ENCODE peak calls at places on chromosomes 5 and 9, in four cellular contexts. W is nephron progenitor cell, G is SJSA1, D is amniotic stem cell. A is an unnamed sample.

GRCh38 chr5:56671571-56671970 is 143.8 kb upstream of the MAP3K1 start:
- DNase-seq in D (no peak), G (no peak), W (no peak), A (no peak)

GRCh38 chr5:139974661-139975060 is 68.4 kb downstream of the NRG2 start:
- DNase-seq in D (no peak), W (no peak), G (no peak), A (no peak)

GRCh38 chr9:120689860-120690259 is 24.4 kb downstream of the MEGF9 start:
- DNase-seq in W (no peak), D (no peak), G (no peak), A (no peak)

GRCh38 chr5:3006961-3007551 is 255.6 kb upstream of the IRX2 start:
- DNase-seq in G (peak), W (no peak), D (no peak), A (no peak)

GRCh38 chr9:38421498-38422211 is 2.6 kb downstream of the IGFBPL1 start:
- DNase-seq in G (no peak), W (peak), D (no peak), A (no peak)

GRCh38 chr5:36199620-36200019 is 42.1 kb downstream of the NADK2 start:
- DNase-seq in D (no peak), W (no peak), G (no peak), A (no peak)

GRCh38 chr9:38437193-38437823 is 13.1 kb upstream of the IGFBPL1 start:
- DNase-seq in D (no peak), G (no peak), W (no peak), A (peak)

GRCh38 chr9:77977210-77977611 is 54.4 kb downstream of the GNAQ start:
- DNase-seq in W (peak), G (peak), D (peak), A (peak)

GRCh38 chr5:74124826-74125225 is 498.8 kb downstream of the ARHGEF28 start:
- DNase-seq in G (peak), D (no peak), W (no peak), A (no peak)

GRCh38 chr9:27430754-27431540 is 93.1 kb upstream of the IFNK start:
- DNase-seq in G (no peak), D (no peak), W (no peak), A (no peak)

GRCh38 chr9:119368681-119369581 is at the start of gene BRINP1:
- DNase-seq in G (no peak), W (peak), D (no peak), A (peak)

GRCh38 chr5:103808464-103809106 is 246.0 kb upstream of the NUDT12 start:
- DNase-seq in W (peak), G (no peak), D (peak), A (peak)

GRCh38 chr5:89595065-89595464 is 712.1 kb upstream of the MEF2C start:
- DNase-seq in D (no peak), G (peak), W (no peak), A (no peak)

GRCh38 chr5:179559280-179560252 is 9.2 kb downstream of the RUFY1 start:
- DNase-seq in W (peak), G (peak), D (peak), A (peak)

GRCh38 chr5:64347308-64347707 is 158.5 kb upstream of the RGS7BP start:
- DNase-seq in W (no peak), G (no peak), D (no peak), A (no peak)

GRCh38 chr5:139903450-139903804 is 107.8 kb downstream of the PSD2 start:
- DNase-seq in D (no peak), W (no peak), G (no peak), A (no peak)

GRCh38 chr5:66829826-66830225 is 233.6 kb downstream of the MAST4 start:
- DNase-seq in D (no peak), G (no peak), W (no peak), A (no peak)

GRCh38 chr5:68898961-68899471 is 194.8 kb upstream of the SLC30A5 start:
- DNase-seq in D (no peak), W (no peak), G (peak), A (no peak)

GRCh38 chr5:76765249-76765648 is 49.3 kb downstream of the F2R start:
- DNase-seq in D (no peak), W (no peak), G (no peak), A (no peak)

GRCh38 chr9:27338527-27338903 is 41.6 kb upstream of the EQTN start:
- DNase-seq in G (no peak), D (no peak), W (no peak), A (no peak)

GRCh38 chr5:116939641-116940040 is 365.0 kb upstream of the SEMA6A start:
- DNase-seq in W (no peak), G (no peak), D (no peak), A (no peak)

GRCh38 chr5:58156354-58156753 is 303.5 kb downstream of the PLK2 start:
- DNase-seq in G (no peak), D (no peak), W (no peak), A (no peak)

GRCh38 chr9:113523421-113524141 is 60.1 kb downstream of the RGS3 start:
- DNase-seq in G (no peak), W (no peak), D (no peak), A (peak)